ENCODE peak calls at places on chromosomes 6 and 20, in five cellular contexts. Y is IMR-90, M is H1, Z is HepG2, O is K562. S is an unnamed sample.

GRCh38 chr20:3681931-3682820 is at the start of gene ADAM33:
- DNase-seq in Y (no peak), M (peak; percentile 78), Z (no peak), O (peak; percentile 66), S (no peak)

GRCh38 chr6:48691420-48691819 is 580.4 kb upstream of the PTCHD4 start:
- DNase-seq in Y (no peak), M (no peak), Z (no peak), O (no peak), S (no peak)

GRCh38 chr6:72386324-72386723 is 235.5 kb upstream of the KCNQ5 start:
- DNase-seq in Y (peak; percentile 15), M (no peak), Z (no peak), O (no peak), S (no peak)

GRCh38 chr6:34317882-34318491 is 69.2 kb upstream of the SMIM29 start:
- DNase-seq in Y (peak; percentile 11), M (no peak), Z (no peak), O (no peak), S (no peak)

GRCh38 chr6:13916230-13916944 is 8.4 kb upstream of the RNF182 start:
- DNase-seq in Y (peak; percentile 42), M (no peak), Z (no peak), O (peak; percentile 42), S (no peak)

GRCh38 chr6:163188746-163189145 is 225.8 kb upstream of the QKI start:
- DNase-seq in Y (no peak), M (no peak), Z (no peak), O (no peak), S (no peak)

GRCh38 chr6:151284431-151285060 is 44.8 kb downstream of the AKAP12 start:
- DNase-seq in Y (no peak), M (no peak), Z (no peak), O (no peak), S (no peak)

GRCh38 chr20:34004227-34004626 is 10.5 kb downstream of the RALY start:
- DNase-seq in Y (no peak), M (no peak), Z (no peak), O (no peak), S (no peak)

GRCh38 chr6:166437661-166438060 is 54.9 kb upstream of the MPC1 start:
- DNase-seq in Y (no peak), M (no peak), Z (no peak), O (no peak), S (no peak)

GRCh38 chr20:64101731-64102621 is 5.4 kb downstream of the NPBWR2 start:
- DNase-seq in Y (no peak), M (peak; percentile 94), Z (no peak), O (peak; percentile 95), S (peak; percentile 41)
- TF ChIP-seq MAFK in Y (no peak), M (no peak), Z (no peak), O (no peak), S (no peak)

GRCh38 chr6:75219213-75219612 is 13.4 kb upstream of the COL12A1 start:
- DNase-seq in Y (peak; percentile 23), M (no peak), Z (no peak), O (no peak), S (no peak)

GRCh38 chr6:75213732-75214131 is 7.9 kb upstream of the COL12A1 start:
- DNase-seq in Y (no peak), M (no peak), Z (no peak), O (no peak), S (no peak)

GRCh38 chr6:75220365-75220764 is 14.5 kb upstream of the COL12A1 start:
- DNase-seq in Y (peak; percentile 27), M (no peak), Z (no peak), O (no peak), S (no peak)

GRCh38 chr6:75215291-75215690 is 9.4 kb upstream of the COL12A1 start:
- DNase-seq in Y (no peak), M (no peak), Z (no peak), O (no peak), S (no peak)

DNA sequence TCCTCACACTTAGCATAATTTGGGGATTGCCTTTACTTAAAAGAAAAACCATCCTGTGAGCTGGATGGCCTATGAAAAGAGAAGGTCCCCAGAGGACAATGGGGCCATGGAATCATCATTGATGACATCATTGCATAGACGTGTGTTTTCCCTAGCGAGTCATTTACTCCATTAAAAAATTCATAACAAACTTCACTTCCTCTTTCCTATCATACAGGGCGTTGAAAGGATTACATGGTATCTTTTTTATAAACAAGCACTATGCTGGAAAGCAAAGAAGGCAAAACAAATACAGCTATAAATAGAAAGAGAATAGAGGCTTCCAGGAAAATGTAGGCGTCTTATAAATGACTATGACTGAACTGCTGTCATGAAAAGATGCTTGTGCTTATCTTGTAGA is 11.3 kb upstream of the COL12A1 start:
- DNase-seq in Y (peak; percentile 88), M (no peak), Z (no peak), O (no peak), S (peak; percentile 20)
- TF ChIP-seq MAFK in Y (no peak), M (no peak), Z (no peak), O (no peak), S (no peak)

GRCh38 chr6:30883476-30883742 is 910 bp upstream of the DDR1 start:
- DNase-seq in Y (no peak), M (no peak), Z (no peak), O (no peak), S (no peak)

GRCh38 chr6:30885999-30886896 is 1.9 kb downstream of the DDR1 start:
- DNase-seq in Y (peak; percentile 79), M (peak; percentile 91), Z (peak; percentile 95), O (peak; percentile 84), S (peak; percentile 87)

GRCh38 chr6:30883743-30884520 is at the start of gene DDR1:
- DNase-seq in Y (peak; percentile 54), M (peak; percentile 76), Z (peak; percentile 38), O (peak; percentile 94), S (peak; percentile 49)

GRCh38 chr6:30885481-30885998 is 1.2 kb downstream of the DDR1 start:
- DNase-seq in Y (peak; percentile 18), M (no peak), Z (peak; percentile 70), O (peak; percentile 11), S (peak; percentile 28)

DNA sequence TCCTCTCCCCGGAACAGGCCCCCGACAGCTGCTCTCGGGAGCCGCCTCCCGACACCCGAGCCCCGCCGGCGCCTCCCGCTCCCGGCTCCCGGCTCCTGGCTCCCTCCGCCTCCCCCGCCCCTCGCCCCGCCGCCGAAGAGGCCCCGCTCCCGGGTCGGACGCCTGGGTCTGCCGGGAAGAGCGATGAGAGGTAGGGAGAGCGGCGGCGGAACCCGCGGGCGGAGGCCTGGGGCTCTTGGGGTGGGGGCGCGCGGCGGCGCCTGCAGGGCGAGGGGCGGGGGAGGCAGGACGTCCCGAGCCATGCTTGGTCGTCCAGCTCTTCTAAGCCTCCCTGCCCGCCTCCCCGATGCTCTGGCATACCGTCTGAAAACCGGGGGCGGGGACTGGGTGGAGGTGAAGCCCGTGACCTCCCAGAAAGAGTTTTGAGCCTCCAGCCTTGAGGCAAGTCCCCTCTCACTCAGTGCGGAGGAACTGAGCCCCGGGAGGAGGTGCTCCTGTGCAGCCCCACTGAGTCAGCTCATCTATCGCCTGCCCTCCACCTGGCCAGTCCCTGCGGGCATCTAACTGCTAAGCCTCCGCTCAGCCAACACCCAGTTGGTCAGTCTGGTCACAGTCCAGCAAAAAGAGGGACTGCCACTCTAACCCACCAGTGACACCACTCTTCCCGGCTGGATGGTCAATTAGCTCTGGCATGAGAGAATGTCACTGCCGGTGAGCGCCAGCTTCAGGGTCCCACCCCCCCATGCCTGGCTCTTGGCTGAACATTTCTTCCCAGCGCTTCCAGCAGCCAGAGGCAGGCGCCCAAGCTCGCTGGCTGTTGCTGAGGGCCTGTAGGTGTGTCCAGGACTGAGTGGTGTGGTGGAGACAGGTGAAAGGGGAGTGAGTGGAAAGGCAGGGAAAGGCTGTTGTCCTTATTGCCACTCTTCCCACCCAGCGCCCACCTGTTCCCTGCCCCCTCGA is 482 bp downstream of the DDR1 start:
- DNase-seq in Y (peak; percentile 15), M (peak; percentile 65), Z (no peak), O (peak; percentile 77), S (no peak)
- TF ChIP-seq MAFK in Y (no peak), M (no peak), Z (no peak), O (no peak), S (no peak)

GRCh38 chr20:51831891-51832675 is 29.8 kb upstream of the SALL4 start:
- DNase-seq in Y (peak; percentile 3), M (no peak), Z (no peak), O (no peak), S (no peak)
- TF ChIP-seq MAFK in Y (no peak), M (no peak), Z (no peak), O (no peak), S (no peak)

DNA sequence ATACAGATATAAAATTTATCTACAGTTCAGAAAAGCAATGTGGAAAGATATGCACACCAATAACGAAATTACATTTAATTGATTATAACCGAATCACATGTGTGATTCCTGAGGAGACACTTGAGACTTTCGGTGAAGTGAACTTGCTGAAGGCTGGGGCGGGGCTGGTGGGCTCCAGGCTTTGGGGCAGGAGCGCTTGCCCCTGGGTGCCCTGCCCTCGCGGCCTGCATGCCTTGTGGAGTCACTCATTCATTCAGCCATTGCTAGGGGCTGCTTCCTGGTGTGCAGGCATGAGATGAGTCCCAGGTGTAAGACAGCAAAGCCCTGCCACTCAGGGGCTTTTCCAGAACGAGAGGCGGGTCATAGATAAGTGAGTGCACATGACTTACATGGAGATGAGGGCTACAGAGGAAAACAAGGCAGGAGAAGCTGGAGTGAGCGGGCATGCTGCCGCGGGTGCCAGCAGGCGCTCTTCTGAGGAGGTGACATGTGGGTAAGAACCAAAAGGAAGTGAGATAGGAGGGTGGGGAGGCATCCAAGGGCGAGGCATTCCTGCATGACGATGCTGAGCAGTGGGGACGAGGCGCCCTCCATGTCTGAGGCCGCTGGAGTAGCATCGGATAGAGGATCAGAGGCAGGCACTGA is 88.7 kb downstream of the BMP7 start:
- DNase-seq in Y (no peak), M (no peak), Z (no peak), O (no peak), S (no peak)
- TF ChIP-seq MAFK in Y (no peak), M (no peak), Z (no peak), O (no peak), S (no peak)

DNA sequence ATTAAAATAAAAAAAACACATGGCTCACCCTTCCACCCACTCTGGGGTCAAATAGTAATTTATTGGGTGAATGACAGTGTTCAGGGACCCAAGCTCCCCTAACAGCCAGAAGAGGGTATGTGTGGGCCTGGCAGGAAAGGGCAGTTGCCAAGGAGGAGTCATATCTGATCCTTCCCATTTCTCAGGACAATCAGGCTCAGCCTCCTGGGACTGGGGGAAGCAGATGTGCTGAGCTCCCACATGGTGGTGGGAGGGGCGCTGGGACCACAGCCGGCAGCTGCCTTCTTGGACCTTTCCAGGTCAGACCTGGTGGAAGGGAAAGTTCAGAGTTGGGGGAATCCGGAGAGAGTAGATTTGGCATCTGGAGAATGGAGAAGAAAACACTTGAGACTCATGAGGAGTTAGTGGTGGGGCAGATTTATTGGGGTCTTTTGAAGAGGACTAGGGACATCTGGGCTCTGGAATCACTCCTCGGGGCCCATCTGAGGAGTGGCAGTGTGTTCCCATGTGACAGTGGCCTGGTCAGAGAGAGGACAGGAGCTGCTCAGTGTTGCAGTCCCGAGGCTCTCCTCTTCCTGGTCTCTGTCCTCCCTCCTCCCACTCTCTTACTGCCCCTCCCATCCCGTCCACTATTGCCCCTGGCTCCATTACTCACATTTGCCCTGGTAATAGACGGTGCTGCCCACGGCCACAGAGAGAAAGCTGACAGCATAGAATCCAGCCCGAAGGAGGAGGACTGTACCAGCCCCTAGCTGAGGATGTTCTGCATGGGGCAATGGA is 3.0 kb downstream of the LST1 start:
- DNase-seq in Y (no peak), M (no peak), Z (no peak), O (no peak), S (no peak)
- TF ChIP-seq MAFK in Y (no peak), M (no peak), Z (no peak), O (no peak), S (no peak)